ENCODE peak calls at places on chromosome 1, in eight cellular contexts. W, P, H, C, I, D, N and K are unnamed samples.

GRCh38 chr1:156963621-156964020 is 43.2 kb downstream of the LRRC71 start:
- DNase-seq in C (no peak), W (no peak), N (no peak), P (peak; percentile 27), I (peak; percentile 40), D (no peak), H (no peak), K (no peak)

GRCh38 chr1:31483012-31483946 is 70.3 kb downstream of the SERINC2 start:
- DNase-seq in H (no peak), I (peak; percentile 68), P (peak; percentile 66), C (no peak), W (no peak), N (no peak), D (no peak), K (no peak)

GRCh38 chr1:85654066-85654782 is 54.0 kb downstream of the ZNHIT6 start:
- DNase-seq in N (no peak), W (no peak), C (no peak), P (no peak), I (no peak), H (no peak), D (no peak), K (no peak)

GRCh38 chr1:31955917-31956736 is 18.0 kb upstream of the PTP4A2 start:
- DNase-seq in P (peak; percentile 95), D (peak; percentile 69), H (peak; percentile 77), C (peak; percentile 77), I (peak; percentile 80), W (peak; percentile 75), N (peak; percentile 93), K (peak; percentile 92)

GRCh38 chr1:37465596-37466517 is 8.5 kb upstream of the ZC3H12A start:
- DNase-seq in I (no peak), H (no peak), P (peak; percentile 54), W (no peak), D (no peak), C (no peak), N (no peak), K (no peak)

GRCh38 chr1:1398677-1399186 is 403 bp downstream of the CCNL2 start:
- DNase-seq in P (no peak), N (peak; percentile 78), H (no peak), I (no peak), W (no peak), C (no peak), D (no peak), K (no peak)

GRCh38 chr1:224747578-224747977 is 131.5 kb downstream of the CNIH3 start:
- DNase-seq in I (no peak), P (no peak), N (no peak), W (no peak), H (no peak), C (no peak), D (no peak), K (no peak)

GRCh38 chr1:179228783-179229213 is 679 bp downstream of the ABL2 start:
- DNase-seq in W (peak; percentile 60), N (peak; percentile 74), D (no peak), H (no peak), P (peak; percentile 38), I (peak; percentile 80), C (peak; percentile 41), K (peak; percentile 80)

GRCh38 chr1:181386951-181387350 is 96.4 kb upstream of the CACNA1E start:
- DNase-seq in P (no peak), I (no peak), H (no peak), C (no peak), W (no peak), D (no peak), N (no peak), K (peak; percentile 22)

GRCh38 chr1:109880961-109881894 is 29.4 kb upstream of the CSF1 start:
- DNase-seq in D (no peak), W (no peak), P (no peak), C (no peak), I (no peak), N (peak; percentile 52), H (no peak), K (no peak)

GRCh38 chr1:41582351-41582750 is 97.9 kb upstream of the EDN2 start:
- DNase-seq in N (no peak), W (no peak), C (no peak), H (no peak), D (no peak), P (no peak), I (no peak), K (no peak)

GRCh38 chr1:119101563-119101962 is 38.9 kb downstream of the WARS2 start:
- DNase-seq in H (no peak), P (no peak), C (no peak), I (no peak), N (no peak), W (no peak), D (no peak), K (no peak)

GRCh38 chr1:166855558-166855957 is 16.3 kb downstream of the POGK start:
- DNase-seq in W (no peak), H (no peak), N (no peak), D (no peak), I (no peak), P (no peak), C (no peak), K (no peak)

GRCh38 chr1:47481936-47482335 is 44.1 kb downstream of the FOXD2 start:
- DNase-seq in I (no peak), P (no peak), C (no peak), W (no peak), N (no peak), D (no peak), H (no peak), K (no peak)

GRCh38 chr1:1088036-1088800 is 14.1 kb upstream of the RNF223 start:
- DNase-seq in W (no peak), D (no peak), P (peak; percentile 13), I (no peak), N (peak; percentile 64), C (peak; percentile 13), H (no peak), K (peak; percentile 57)

GRCh38 chr1:205499789-205500188 is 4.7 kb upstream of the CDK18 start:
- DNase-seq in W (no peak), D (no peak), P (no peak), C (no peak), I (no peak), H (no peak), N (no peak), K (no peak)

GRCh38 chr1:18929686-18930085 is 26.8 kb downstream of the IFFO2 start:
- DNase-seq in D (no peak), P (no peak), H (no peak), C (no peak), N (no peak), I (no peak), W (no peak), K (peak; percentile 34)

GRCh38 chr1:197178998-197179397 is 32.5 kb upstream of the ASPM start:
- DNase-seq in H (no peak), P (no peak), C (no peak), N (no peak), D (no peak), I (no peak), W (no peak), K (no peak)

GRCh38 chr1:240029418-240029817 is 62.3 kb upstream of the FMN2 start:
- DNase-seq in W (no peak), D (no peak), H (no peak), P (no peak), I (no peak), C (no peak), N (no peak), K (no peak)

GRCh38 chr1:40039245-40039756 is 1.2 kb upstream of the CAP1 start:
- DNase-seq in D (peak; percentile 17), H (no peak), P (peak; percentile 60), N (peak; percentile 82), I (no peak), W (no peak), C (no peak), K (no peak)

GRCh38 chr1:117570988-117571409 is 34.8 kb upstream of the TENT5C start:
- DNase-seq in C (no peak), P (no peak), I (peak; percentile 85), W (no peak), H (no peak), D (no peak), N (peak; percentile 42), K (no peak)

DNA sequence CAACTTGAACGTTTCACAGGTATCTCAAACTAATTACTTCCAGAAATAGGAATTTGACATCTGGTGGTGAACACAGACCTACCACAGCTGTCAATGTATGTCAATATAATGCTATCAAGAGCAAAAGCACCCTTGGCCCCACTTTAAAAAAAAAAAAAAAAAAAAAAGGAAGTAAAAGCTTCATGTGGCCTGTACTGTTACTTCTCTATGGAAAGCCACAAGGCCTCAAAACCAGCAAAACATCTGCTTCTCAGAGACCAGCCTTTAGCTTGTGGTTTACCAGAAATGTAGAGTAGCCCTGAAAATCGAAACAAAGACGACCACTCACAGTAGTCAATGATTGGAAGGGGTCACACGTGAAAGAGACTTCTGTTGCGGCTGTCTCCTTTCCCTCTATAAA is 109.6 kb downstream of the SLC45A1 start:
- DNase-seq in H (no peak), W (no peak), N (no peak), D (no peak), I (no peak), C (no peak), P (no peak), K (no peak)
- H3K4me1 ChIP-seq in H (peaks cover 5% of the 10 kb centered on the region), W (peaks cover 61% of the 10 kb centered on the region), N (peaks cover 21% of the 10 kb centered on the region), D (peaks cover 64% of the 10 kb centered on the region), I (peaks cover 5% of the 10 kb centered on the region), C (peaks cover 55% of the 10 kb centered on the region), P (peaks cover 33% of the 10 kb centered on the region), K (peaks cover 31% of the 10 kb centered on the region)

GRCh38 chr1:231733672-231734071 is 107.1 kb downstream of the DISC1 start:
- DNase-seq in H (no peak), D (no peak), N (no peak), W (no peak), C (no peak), P (no peak), I (no peak), K (no peak)
- H3K4me3 ChIP-seq in H (no peak overlapping the region), D (no peak overlapping the region), N (no peak overlapping the region), W (no peak overlapping the region), C (no peak overlapping the region), P (no peak overlapping the region), I (no peak overlapping the region), K (no peak overlapping the region)

DNA sequence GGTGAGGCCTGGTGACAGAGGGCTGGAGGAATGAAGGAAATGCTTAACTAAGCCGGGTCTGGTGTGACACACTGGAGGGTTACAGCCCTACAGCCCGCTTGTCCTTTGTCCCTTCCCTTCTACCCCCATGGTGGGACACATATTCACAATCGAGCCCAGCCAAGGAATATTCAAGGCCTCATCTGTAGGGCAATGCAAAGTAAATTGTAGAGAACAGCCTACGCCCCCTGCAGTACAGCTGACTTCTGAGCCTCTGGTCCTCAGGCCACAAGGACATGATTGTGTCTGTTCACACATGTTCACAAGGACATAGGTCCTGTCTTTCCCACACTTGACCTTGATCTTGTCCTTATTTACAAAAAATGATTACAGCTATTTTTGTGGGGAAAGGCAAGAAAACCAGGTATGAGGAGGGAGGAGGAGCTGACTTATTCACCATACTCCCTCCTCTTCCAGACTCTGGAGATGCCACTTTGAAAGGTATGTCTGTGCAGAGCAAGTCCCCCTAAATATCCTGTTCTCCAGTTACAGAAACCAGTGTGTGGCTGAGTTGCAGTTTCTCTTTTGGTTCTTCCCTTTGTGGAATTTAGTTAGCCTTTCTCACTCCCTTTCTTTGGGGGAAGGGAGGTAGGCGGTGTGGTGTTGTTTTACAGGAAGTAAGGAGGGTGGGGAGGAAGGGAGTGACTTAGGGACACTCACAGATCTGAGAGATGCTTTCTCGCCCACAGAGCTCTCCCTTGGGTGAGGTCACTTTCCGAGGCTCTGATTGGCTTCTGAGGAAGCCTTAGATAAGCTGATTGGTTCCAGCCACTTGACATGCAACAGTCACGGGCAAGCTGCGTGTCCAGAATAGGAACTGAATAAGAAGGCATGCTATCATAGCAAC is 14.6 kb downstream of the POLR3GL start:
- DNase-seq in P (peak; percentile 99), W (peak; percentile 95), C (peak; percentile 90), H (peak; percentile 94), I (peak; percentile 96), D (peak; percentile 94), N (peak; percentile 97), K (peak; percentile 96)
- TF ChIP-seq CTCF in P (peak; percentile 33), W (no peak), C (peak; percentile 27), H (peak; percentile 23), I (no peak), D (no peak), N (no peak), K (no peak)

GRCh38 chr1:26317612-26318337 is at the start of gene CD52:
- DNase-seq in P (no peak), I (no peak), C (no peak), W (peak; percentile 32), D (no peak), N (no peak), H (no peak), K (no peak)
- H3K4me1 ChIP-seq in P (no peaks in the 10 kb centered on the region), I (no peaks in the 10 kb centered on the region), C (peaks cover 4% of the 10 kb centered on the region), W (peaks cover 17% of the 10 kb centered on the region), D (no peaks in the 10 kb centered on the region), N (peaks cover 6% of the 10 kb centered on the region), H (no peaks in the 10 kb centered on the region), K (peaks cover 3% of the 10 kb centered on the region)